ENCODE peak calls at places on chromosomes 12 and 14, in seven cellular contexts. T, H, F, B, S, Q and Z are unnamed samples. For H3K27me3 and H3K4me1, the result is how much of the 10 kb centered on the place peaks cover.

GRCh38 chr14:68958553-68958952 is 20.5 kb downstream of the ACTN1 start:
- DNase-seq in T (no peak), H (no peak), F (no peak), B (no peak), S (no peak), Q (no peak), Z (no peak)

GRCh38 chr12:85630851-85631250 is 205.4 kb downstream of the RASSF9 start:
- DNase-seq in T (no peak), H (no peak), F (no peak), B (peak), S (no peak), Q (no peak), Z (no peak)

GRCh38 chr14:80005561-80005960 is 205.7 kb downstream of the DIO2 start:
- DNase-seq in T (no peak), H (no peak), F (no peak), B (no peak), S (no peak), Q (no peak), Z (no peak)

GRCh38 chr14:76936483-76936882 is 92.0 kb downstream of the IRF2BPL start:
- DNase-seq in T (no peak), H (no peak), F (no peak), B (peak), S (peak), Q (no peak), Z (no peak)

GRCh38 chr12:91774471-91774921 is 371.1 kb downstream of the BTG1 start:
- DNase-seq in T (no peak), H (peak), F (no peak), B (peak), S (no peak), Q (no peak), Z (no peak)

GRCh38 chr12:9792961-9793617 is 32.4 kb upstream of the CD69 start:
- DNase-seq in T (no peak), H (no peak), F (no peak), B (peak), S (no peak), Q (no peak), Z (no peak)

GRCh38 chr12:59491877-59492276 is 104.0 kb upstream of the SLC16A7 start:
- DNase-seq in T (no peak), H (no peak), F (no peak), B (no peak), S (no peak), Q (no peak), Z (no peak)

GRCh38 chr14:67831122-67831521 is 11.5 kb downstream of the RAD51B start:
- DNase-seq in T (no peak), H (no peak), F (no peak), B (no peak), S (no peak), Q (no peak), Z (no peak)

GRCh38 chr12:67909091-67909531 is 80.1 kb upstream of the IFNG-AS1 start:
- DNase-seq in T (no peak), H (no peak), F (no peak), B (peak), S (no peak), Q (no peak), Z (no peak)

DNA sequence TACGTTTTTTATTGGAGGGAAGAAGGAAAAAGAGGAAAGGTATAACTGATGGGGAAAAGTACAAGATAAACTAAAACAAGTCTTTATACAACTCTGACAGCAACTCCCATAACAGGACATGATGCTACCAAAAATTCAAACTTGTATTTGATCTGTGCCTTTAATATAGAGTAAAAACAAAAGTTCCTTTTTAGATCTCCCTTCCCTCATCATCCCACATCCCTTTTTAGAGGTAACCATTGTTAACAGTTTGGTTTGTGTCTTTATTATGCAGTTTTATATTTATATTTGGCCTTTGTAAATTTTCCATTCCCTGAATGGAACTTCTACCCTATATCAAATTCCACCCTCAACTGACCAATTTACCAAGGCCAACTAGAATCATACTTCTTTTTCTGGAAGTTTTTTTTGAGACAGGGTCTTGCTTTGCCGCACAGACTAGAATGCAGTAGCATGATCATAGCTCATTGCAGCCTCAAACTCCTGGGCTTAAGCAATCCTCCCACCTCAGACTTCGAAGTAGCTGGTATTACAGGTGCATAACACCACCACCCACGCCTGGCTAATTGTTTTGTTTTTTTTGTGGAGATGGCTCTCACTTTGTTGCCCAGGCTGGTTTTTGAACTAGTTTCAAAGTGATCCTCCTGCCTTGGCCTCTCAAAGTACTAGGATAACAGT is 36.9 kb downstream of the RAB21 start:
- DNase-seq in T (no peak), H (no peak), F (no peak), B (no peak), S (no peak), Q (no peak), Z (no peak)
- H3K27me3 ChIP-seq in T (under half), H (under half), F (under half), B (under half), S (under half), Q (under half), Z (under half)

DNA sequence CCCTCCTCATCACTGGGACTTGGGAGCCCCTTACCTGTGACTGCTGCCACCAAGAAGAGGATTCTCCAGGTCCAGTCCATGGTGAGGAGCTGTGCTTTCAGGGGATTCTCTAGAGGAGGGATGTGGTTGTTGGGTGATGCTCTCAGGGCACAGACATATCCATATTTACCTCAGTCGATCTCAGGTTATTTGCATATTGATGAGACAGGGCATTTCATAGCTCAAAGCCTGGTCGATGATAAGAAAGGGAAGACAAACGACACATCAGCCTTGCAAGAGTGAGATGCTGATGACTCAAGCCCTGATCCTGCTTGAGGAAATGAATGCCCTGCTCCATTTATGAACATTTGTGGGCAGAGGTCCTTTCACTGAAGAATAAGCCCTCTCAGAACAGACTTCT is 981.0 kb downstream of the TMEM121 start:
- DNase-seq in T (no peak), H (no peak), F (peak), B (no peak), S (no peak), Q (no peak), Z (no peak)
- H3K4me1 ChIP-seq in T (under half), H (under half), F (half or more), B (under half), S (under half), Q (under half), Z (under half)

GRCh38 chr14:60641722-60642269 is 7.5 kb downstream of the SIX1 start:
- DNase-seq in T (no peak), H (no peak), F (no peak), B (no peak), S (no peak), Q (no peak), Z (no peak)

GRCh38 chr14:60637138-60637489 is 12.2 kb downstream of the SIX1 start:
- DNase-seq in T (no peak), H (no peak), F (no peak), B (no peak), S (no peak), Q (no peak), Z (no peak)

GRCh38 chr14:60640859-60641721 is 8.2 kb downstream of the SIX1 start:
- DNase-seq in T (no peak), H (no peak), F (no peak), B (no peak), S (no peak), Q (no peak), Z (no peak)

GRCh38 chr14:60637490-60638452 is 11.5 kb downstream of the SIX1 start:
- DNase-seq in T (no peak), H (no peak), F (no peak), B (peak), S (no peak), Q (no peak), Z (no peak)

GRCh38 chr14:60639677-60640076 is 9.6 kb downstream of the SIX1 start:
- DNase-seq in T (no peak), H (no peak), F (no peak), B (no peak), S (no peak), Q (no peak), Z (no peak)
- H3K27me3 ChIP-seq in T (half or more), H (under half), F (half or more), B (under half), S (under half), Q (half or more), Z (under half)

GRCh38 chr12:114403690-114404450 is 2.1 kb downstream of the TBX5 start:
- DNase-seq in T (no peak), H (no peak), F (no peak), B (peak), S (no peak), Q (no peak), Z (no peak)

GRCh38 chr12:114406326-114407033 is 536 bp upstream of the TBX5 start:
- DNase-seq in T (no peak), H (no peak), F (no peak), B (peak), S (no peak), Q (no peak), Z (no peak)

GRCh38 chr12:114404451-114405198 is 1.3 kb downstream of the TBX5 start:
- DNase-seq in T (no peak), H (no peak), F (no peak), B (peak), S (no peak), Q (no peak), Z (no peak)

GRCh38 chr12:114405449-114406271 is at the start of gene TBX5:
- DNase-seq in T (no peak), H (no peak), F (no peak), B (peak), S (no peak), Q (no peak), Z (no peak)

DNA sequence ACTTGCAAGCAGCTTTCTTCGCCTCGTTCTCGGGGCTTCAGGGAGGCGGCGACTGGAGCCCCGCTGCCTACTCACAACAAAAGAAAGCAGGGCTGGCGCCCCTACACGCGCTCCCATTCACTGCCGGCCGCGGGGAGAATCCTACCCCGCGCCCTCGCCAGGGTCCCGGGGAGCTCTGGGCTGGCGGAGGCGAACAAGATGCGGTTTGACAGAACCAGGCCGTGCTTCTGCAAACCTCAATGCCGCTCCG is 820 bp downstream of the TBX5 start:
- DNase-seq in T (no peak), H (no peak), F (no peak), B (peak), S (no peak), Q (no peak), Z (no peak)
- H3K4me1 ChIP-seq in T (under half), H (under half), F (under half), B (under half), S (under half), Q (under half), Z (under half)